ENCODE peak calls at places on chromosomes 1 and 21, in seven cellular contexts. S, Y, M, N, T, L and J are unnamed samples.

GRCh38 chr1:53329183-53329544 is 1.3 kb upstream of the LRP8 start:
- DNase-seq in S (no peak), Y (no peak), M (no peak), N (no peak), T (no peak), L (no peak), J (no peak)

GRCh38 chr1:187517508-187517907 is 688.8 kb downstream of the PLA2G4A start:
- DNase-seq in S (no peak), Y (no peak), M (no peak), N (no peak), T (no peak), L (no peak), J (no peak)

GRCh38 chr1:18653375-18653774 is 22.7 kb downstream of the PAX7 start:
- DNase-seq in S (no peak), Y (no peak), M (no peak), N (no peak), T (no peak), L (no peak), J (no peak)

GRCh38 chr1:215273838-215274516 is 191.4 kb downstream of the KCNK2 start:
- DNase-seq in S (no peak), Y (no peak), M (no peak), N (no peak), T (peak; percentile 72), L (peak; percentile 53), J (no peak)

GRCh38 chr1:109767596-109768334 is 4.0 kb upstream of the EPS8L3 start:
- DNase-seq in S (no peak), Y (peak; percentile 16), M (no peak), N (no peak), T (no peak), L (no peak), J (peak; percentile 28)

GRCh38 chr1:153919879-153920852 is 2.6 kb downstream of the GATAD2B start:
- DNase-seq in S (no peak), Y (no peak), M (no peak), N (peak; percentile 71), T (peak; percentile 37), L (peak; percentile 52), J (no peak)

GRCh38 chr1:89525169-89525855 is 683 bp downstream of the LRRC8B start:
- DNase-seq in S (no peak), Y (peak; percentile 71), M (peak; percentile 34), N (peak; percentile 23), T (peak; percentile 76), L (no peak), J (peak; percentile 56)

GRCh38 chr1:3767328-3767925 is 5.1 kb upstream of the SMIM1 start:
- DNase-seq in S (no peak), Y (no peak), M (no peak), N (no peak), T (no peak), L (no peak), J (no peak)

GRCh38 chr1:213985181-213986019 is 2.4 kb upstream of the PROX1 start:
- DNase-seq in S (no peak), Y (no peak), M (no peak), N (peak; percentile 74), T (peak; percentile 18), L (no peak), J (no peak)

GRCh38 chr1:41850029-41850428 is 68.7 kb downstream of the HIVEP3 start:
- DNase-seq in S (no peak), Y (no peak), M (no peak), N (no peak), T (no peak), L (no peak), J (no peak)

GRCh38 chr21:37986751-37987399 is 70.6 kb upstream of the KCNJ6 start:
- DNase-seq in S (no peak), Y (peak; percentile 28), M (no peak), N (no peak), T (no peak), L (no peak), J (no peak)

GRCh38 chr1:67126111-67126746 is 8.5 kb downstream of the C1orf141 start:
- DNase-seq in S (no peak), Y (no peak), M (no peak), N (no peak), T (no peak), L (no peak), J (no peak)
- TF ChIP-seq CTCF in S (no peak), Y (no peak), M (no peak), N (no peak), T (peak; percentile 14), L (peak; percentile 7), J (no peak)

DNA sequence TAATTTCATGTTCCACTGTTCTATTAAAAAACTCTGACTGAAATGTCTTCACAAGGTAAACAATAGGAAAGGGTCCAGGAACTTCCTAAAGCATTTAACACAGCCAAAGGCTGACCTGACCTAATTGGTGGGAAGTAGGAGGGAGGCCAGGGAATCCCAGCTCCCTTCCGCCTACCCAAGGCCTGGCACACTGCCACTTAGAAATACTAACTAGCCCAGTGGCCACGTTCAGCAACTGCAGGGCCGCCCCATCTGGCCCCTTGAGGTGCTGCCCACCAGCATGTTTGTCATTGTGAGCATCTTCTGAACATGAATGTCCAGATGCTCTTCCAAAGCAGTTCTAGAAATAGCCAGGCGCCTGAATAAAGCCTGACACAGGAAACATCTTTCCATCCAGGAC is 44.7 kb upstream of the BCL9 start:
- DNase-seq in S (peak; percentile 34), Y (no peak), M (peak; percentile 65), N (no peak), T (peak; percentile 57), L (no peak), J (no peak)
- TF ChIP-seq CTCF in S (peak; percentile 51), Y (peak; percentile 16), M (peak; percentile 56), N (peak; percentile 56), T (peak; percentile 47), L (peak; percentile 35), J (peak; percentile 15)

GRCh38 chr1:172742599-172743500 is 83.9 kb downstream of the FASLG start:
- DNase-seq in S (no peak), Y (no peak), M (no peak), N (peak; percentile 46), T (peak; percentile 60), L (no peak), J (no peak)
- TF ChIP-seq CTCF in S (peak; percentile 67), Y (peak; percentile 83), M (peak; percentile 83), N (peak; percentile 67), T (peak; percentile 85), L (peak; percentile 61), J (peak; percentile 67)

GRCh38 chr1:195733826-195734225 is 874.4 kb downstream of the KCNT2 start:
- DNase-seq in S (no peak), Y (peak; percentile 34), M (no peak), N (no peak), T (peak; percentile 41), L (no peak), J (no peak)
- TF ChIP-seq CTCF in S (no peak), Y (no peak), M (peak; percentile 9), N (peak; percentile 17), T (peak; percentile 62), L (peak; percentile 31), J (peak; percentile 51)

GRCh38 chr21:21373969-21374368 is 375.8 kb downstream of the NCAM2 start:
- DNase-seq in S (no peak), Y (no peak), M (no peak), N (no peak), T (peak; percentile 13), L (no peak), J (no peak)
- TF ChIP-seq CTCF in S (no peak), Y (no peak), M (peak; percentile 27), N (peak; percentile 31), T (peak; percentile 57), L (no peak), J (no peak)

DNA sequence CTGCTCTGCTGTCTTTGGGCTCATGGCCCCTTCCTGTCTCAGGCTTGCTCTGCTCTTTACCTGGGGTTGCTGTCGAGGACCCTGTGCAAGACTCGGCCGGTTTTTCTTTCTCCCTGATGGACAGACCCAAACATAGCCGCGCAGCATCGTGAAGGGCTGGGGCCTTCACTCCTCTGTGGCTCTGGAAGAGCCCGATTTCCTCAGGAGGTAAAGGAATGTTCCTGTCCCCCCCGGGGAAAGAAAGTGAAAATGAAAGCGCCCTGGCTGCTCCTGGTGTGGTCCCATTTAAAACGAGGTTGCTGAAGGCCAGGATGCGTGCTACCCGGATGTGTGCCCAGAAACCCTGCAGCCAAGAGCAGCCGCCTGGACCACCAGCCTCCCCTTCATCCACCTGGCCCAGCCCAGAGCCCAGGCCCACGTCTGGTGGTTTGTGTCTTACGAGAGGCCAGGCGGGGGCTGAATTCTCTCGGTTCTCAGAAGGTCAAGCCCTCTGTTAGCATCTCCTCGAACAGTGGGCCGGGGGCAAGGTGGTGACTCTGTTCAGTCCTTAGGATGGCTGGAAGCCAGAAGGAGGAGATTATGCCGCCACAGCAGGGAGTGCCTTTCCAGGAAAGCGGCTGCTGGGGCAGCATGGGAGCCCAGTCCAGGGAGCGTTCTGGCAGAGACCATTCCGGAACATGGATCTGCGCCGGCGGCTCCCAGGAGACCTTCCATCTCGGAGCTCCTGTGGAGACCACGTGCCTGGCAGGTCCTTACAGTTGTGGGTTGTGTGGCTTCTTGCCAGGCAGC is 1.2 kb downstream of the GUK1 start:
- DNase-seq in S (peak; percentile 74), Y (peak; percentile 52), M (peak; percentile 81), N (no peak), T (peak; percentile 82), L (no peak), J (no peak)
- TF ChIP-seq CTCF in S (no peak), Y (no peak), M (no peak), N (no peak), T (no peak), L (no peak), J (no peak)